ENCODE peak calls at places on chromosomes 2 and 18, in seven cellular contexts. L, X, D, R, M, A and P are unnamed samples.

GRCh38 chr2:64999754-65000153 is 10.6 kb downstream of the SLC1A4 start:
- DNase-seq in L (no peak), X (no peak), D (no peak), R (no peak), M (no peak), A (no peak), P (no peak)

GRCh38 chr2:62569907-62570793 is 64.2 kb upstream of the TMEM17 start:
- DNase-seq in L (no peak), X (no peak), D (no peak), R (no peak), M (no peak), A (no peak), P (no peak)

GRCh38 chr2:241083091-241083415 is 19.0 kb downstream of the MTERF4 start:
- DNase-seq in L (no peak), X (no peak), D (no peak), R (no peak), M (no peak), A (no peak), P (no peak)

GRCh38 chr2:165803123-165803760 is 9.2 kb upstream of the GALNT3 start:
- DNase-seq in L (no peak), X (no peak), D (no peak), R (no peak), M (no peak), A (no peak), P (no peak)

GRCh38 chr2:207265849-207266248 is 100.1 kb upstream of the KLF7 start:
- DNase-seq in L (no peak), X (no peak), D (no peak), R (no peak), M (no peak), A (no peak), P (no peak)

GRCh38 chr18:70366670-70367069 is 77.8 kb downstream of the SOCS6 start:
- DNase-seq in L (no peak), X (no peak), D (no peak), R (no peak), M (no peak), A (no peak), P (no peak)

GRCh38 chr2:114192362-114192761 is 250.1 kb upstream of the DPP10 start:
- DNase-seq in L (no peak), X (no peak), D (no peak), R (no peak), M (no peak), A (no peak), P (no peak)

GRCh38 chr2:97728091-97728596 is 14.8 kb downstream of the ZAP70 start:
- DNase-seq in L (no peak), X (no peak), D (no peak), R (no peak), M (peak), A (no peak), P (no peak)

GRCh38 chr2:105487142-105488069 is 88.6 kb upstream of the FHL2 start:
- DNase-seq in L (no peak), X (peak), D (no peak), R (no peak), M (no peak), A (no peak), P (no peak)

GRCh38 chr2:204150695-204151240 is 214.2 kb downstream of the ICOS start:
- DNase-seq in L (no peak), X (no peak), D (no peak), R (no peak), M (no peak), A (no peak), P (peak)